ENCODE peak calls at places on chromosomes 2 and 18, in four cellular contexts. M is stimulated activated CD8-positive, alpha-beta memory T cell treated with anti-CD3 and anti-CD28 coated beads, Interleukin-2, amount 100 ng/mL, for 48 hours; H is CD4-positive, CD25-positive, alpha-beta regulatory T cell; U is SW480. T is an unnamed sample.

GRCh38 chr2:56175779-56176178 is 8.0 kb upstream of the CCDC85A start:
- DNase-seq in M (no peak), H (no peak), U (no peak), T (no peak)

GRCh38 chr18:2627821-2628276 is 27.7 kb upstream of the SMCHD1 start:
- DNase-seq in M (no peak), H (no peak), U (peak), T (peak)

GRCh38 chr2:49035477-49035876 is 118.8 kb downstream of the FSHR start:
- DNase-seq in M (no peak), H (no peak), U (no peak), T (no peak)

GRCh38 chr2:103788875-103789715 is 1027.3 kb downstream of the TMEM182 start:
- DNase-seq in M (no peak), H (no peak), U (peak), T (peak)

GRCh38 chr18:58416704-58417683 is 211.9 kb downstream of the ALPK2 start:
- DNase-seq in M (no peak), H (no peak), U (no peak), T (no peak)

GRCh38 chr2:55966431-55967118 is 43.0 kb upstream of the EFEMP1 start:
- DNase-seq in M (no peak), H (no peak), U (no peak), T (no peak)

GRCh38 chr2:42217307-42217706 is 48.2 kb downstream of the EML4 start:
- DNase-seq in M (no peak), H (no peak), U (no peak), T (no peak)

GRCh38 chr2:203664029-203664755 is 42.2 kb upstream of the CD28 start:
- DNase-seq in M (no peak), H (no peak), U (no peak), T (no peak)

GRCh38 chr2:162382283-162382682 is 38.4 kb downstream of the GCA start:
- DNase-seq in M (no peak), H (no peak), U (no peak), T (no peak)

GRCh38 chr2:212360068-212360460 is 178.5 kb downstream of the ERBB4 start:
- DNase-seq in M (no peak), H (no peak), U (peak), T (no peak)

GRCh38 chr2:158004131-158004530 is 97.5 kb upstream of the UPP2 start:
- DNase-seq in M (no peak), H (no peak), U (peak), T (no peak)

GRCh38 chr2:206584323-206585116 is 57.8 kb upstream of the FAM237A start:
- DNase-seq in M (no peak), H (no peak), U (no peak), T (no peak)

GRCh38 chr2:169141713-169142352 is 72.5 kb downstream of the DHRS9 start:
- DNase-seq in M (peak), H (peak), U (peak), T (peak)

GRCh38 chr2:209471037-209471436 is 47.2 kb downstream of the MAP2 start:
- DNase-seq in M (no peak), H (no peak), U (no peak), T (no peak)

GRCh38 chr2:149799296-149799695 is 211.7 kb upstream of the MMADHC start:
- DNase-seq in M (no peak), H (no peak), U (peak), T (peak)

GRCh38 chr2:78980871-78981270 is 44.6 kb upstream of the REG3G start:
- DNase-seq in M (no peak), H (no peak), U (no peak), T (no peak)

GRCh38 chr18:9221040-9221439 is 84.5 kb downstream of the ANKRD12 start:
- DNase-seq in M (no peak), H (no peak), U (no peak), T (no peak)

GRCh38 chr2:105869318-105869717 is 124.6 kb downstream of the NCK2 start:
- DNase-seq in M (no peak), H (no peak), U (no peak), T (no peak)

GRCh38 chr2:179422037-179422643 is 157.5 kb upstream of the SESTD1 start:
- DNase-seq in M (peak), H (no peak), U (peak), T (peak)

GRCh38 chr2:176122266-176122632 is 270 bp upstream of the HOXD9 start:
- DNase-seq in M (no peak), H (no peak), U (no peak), T (no peak)

GRCh38 chr18:25464211-25464610 is 112.2 kb upstream of the ZNF521 start:
- DNase-seq in M (no peak), H (no peak), U (no peak), T (no peak)

GRCh38 chr2:108587621-108588020 is 53.4 kb downstream of the LIMS1 start:
- DNase-seq in M (no peak), H (no peak), U (no peak), T (no peak)

GRCh38 chr2:227766361-227766883 is 20.7 kb downstream of the SCYGR8 start:
- DNase-seq in M (peak), H (peak), U (peak), T (peak)

GRCh38 chr2:18473241-18473841 is 87.1 kb downstream of the RDH14 start:
- DNase-seq in M (no peak), H (no peak), U (peak), T (no peak)

GRCh38 chr2:16378031-16378430 is 287.6 kb downstream of the CYRIA start:
- DNase-seq in M (no peak), H (no peak), U (no peak), T (no peak)

GRCh38 chr2:233803994-233804393 is 25.9 kb downstream of the MROH2A start:
- DNase-seq in M (no peak), H (no peak), U (no peak), T (no peak)

GRCh38 chr2:9618410-9618809 is 12.4 kb downstream of the YWHAQ start:
- DNase-seq in M (no peak), H (no peak), U (no peak), T (no peak)

GRCh38 chr2:173414823-173415322 is 60.2 kb downstream of the CDCA7 start:
- DNase-seq in M (no peak), H (no peak), U (no peak), T (peak)

GRCh38 chr18:58443671-58444070 is 185.2 kb downstream of the ALPK2 start:
- DNase-seq in M (no peak), H (no peak), U (no peak), T (no peak)

GRCh38 chr2:26469092-26469710 is 8.7 kb downstream of the OTOF start:
- DNase-seq in M (peak), H (peak), U (peak), T (peak)

GRCh38 chr2:1502891-1503304 is 89.6 kb downstream of the TPO start:
- DNase-seq in M (no peak), H (no peak), U (no peak), T (no peak)

GRCh38 chr2:117980381-117980780 is 33.5 kb downstream of the CCDC93 start:
- DNase-seq in M (no peak), H (no peak), U (no peak), T (no peak)

GRCh38 chr2:6934329-6934728 is 17.1 kb downstream of the RNF144A start:
- DNase-seq in M (no peak), H (no peak), U (no peak), T (no peak)

GRCh38 chr2:78127428-78127827 is 605.3 kb upstream of the LRRTM4 start:
- DNase-seq in M (no peak), H (no peak), U (no peak), T (no peak)

GRCh38 chr2:19035238-19035637 is 323.2 kb downstream of the OSR1 start:
- DNase-seq in M (no peak), H (no peak), U (no peak), T (no peak)